ENCODE peak calls at places on chromosome 5, in eight cellular contexts. U is choroid plexus epithelial cell, I is fibroblast of the conjunctiva, R is Daoy, C is spleen, H is progenitor cell of endocrine pancreas, Y is Kasumi-1, P is iris pigment epithelial cell. O is an unnamed sample.

GRCh38 chr5:43396762-43397304 is 15.4 kb downstream of the CCL28 start:
- DNase-seq in Y (no peak), H (no peak), I (no peak), P (peak), U (peak), C (peak), R (no peak), O (no peak)

GRCh38 chr5:142245776-142246175 is 79.0 kb downstream of the SPRY4 start:
- DNase-seq in Y (no peak), I (no peak), R (peak), P (peak), U (no peak), H (no peak), C (no peak), O (no peak)

GRCh38 chr5:78533356-78533755 is 115.2 kb downstream of the LHFPL2 start:
- DNase-seq in U (peak), H (no peak), C (no peak), I (no peak), Y (peak), P (peak), R (peak), O (no peak)

GRCh38 chr5:75167345-75167744 is 69.3 kb downstream of the ANKRD31 start:
- DNase-seq in I (no peak), Y (peak), R (peak), H (no peak), C (no peak), P (peak), U (peak), O (no peak)

GRCh38 chr5:173941758-173942401 is 47.1 kb upstream of the C5orf47 start:
- DNase-seq in P (no peak), I (no peak), Y (no peak), C (no peak), U (no peak), H (no peak), R (no peak), O (no peak)

GRCh38 chr5:73944581-73944980 is 318.6 kb downstream of the ARHGEF28 start:
- DNase-seq in P (no peak), Y (no peak), R (no peak), H (no peak), C (no peak), U (no peak), I (no peak), O (no peak)

GRCh38 chr5:138817241-138817640 is 57.9 kb downstream of the LRRTM2 start:
- DNase-seq in Y (no peak), H (no peak), U (no peak), I (no peak), R (no peak), C (no peak), P (no peak), O (no peak)

GRCh38 chr5:111735829-111736228 is 21.2 kb downstream of the NREP start:
- DNase-seq in U (peak), P (peak), Y (no peak), C (no peak), H (no peak), R (peak), I (peak), O (no peak)

GRCh38 chr5:132313961-132314432 is 19.8 kb downstream of the SLC22A4 start:
- DNase-seq in P (no peak), Y (no peak), U (no peak), I (no peak), H (no peak), R (no peak), C (no peak), O (no peak)

GRCh38 chr5:73126381-73126780 is 6.0 kb downstream of the TMEM171 start:
- DNase-seq in C (no peak), I (no peak), H (no peak), Y (no peak), P (no peak), R (no peak), U (no peak), O (peak)

GRCh38 chr5:68319316-68320093 is 103.9 kb downstream of the PIK3R1 start:
- DNase-seq in I (no peak), H (no peak), U (peak), P (peak), R (peak), Y (no peak), C (no peak), O (no peak)

GRCh38 chr5:135192351-135192750 is 158.3 kb upstream of the PITX1 start:
- DNase-seq in I (no peak), U (no peak), Y (no peak), C (peak), R (no peak), H (no peak), P (no peak), O (no peak)

GRCh38 chr5:151682240-151682639 is 4.5 kb downstream of the SPARC start:
- DNase-seq in C (no peak), R (no peak), Y (no peak), H (no peak), I (no peak), P (peak), U (peak), O (no peak)

GRCh38 chr5:59173568-59173967 is 590.7 kb downstream of the RAB3C start:
- DNase-seq in H (no peak), R (no peak), C (no peak), P (peak), Y (peak), I (peak), U (peak), O (no peak)

GRCh38 chr5:136890431-136891148 is 525.2 kb upstream of the TRPC7 start:
- DNase-seq in I (no peak), R (no peak), H (no peak), C (no peak), P (no peak), U (no peak), Y (no peak), O (no peak)

GRCh38 chr5:158727108-158727507 is 372.6 kb downstream of the EBF1 start:
- DNase-seq in P (no peak), R (no peak), U (peak), I (no peak), H (no peak), C (no peak), Y (no peak), O (no peak)

GRCh38 chr5:66864240-66864884 is 268.2 kb downstream of the MAST4 start:
- DNase-seq in H (no peak), U (peak), I (no peak), Y (peak), C (no peak), R (peak), P (peak), O (peak)

GRCh38 chr5:150104550-150104870 is 18.2 kb upstream of the CSF1R start:
- DNase-seq in R (no peak), C (no peak), U (no peak), H (no peak), Y (no peak), I (no peak), P (no peak), O (no peak)

GRCh38 chr5:59588922-59589321 is 304.6 kb downstream of the PDE4D start:
- DNase-seq in Y (peak), P (peak), C (no peak), H (no peak), I (no peak), R (peak), U (peak), O (no peak)

GRCh38 chr5:145939532-145940065 is 3.2 kb downstream of the SH3RF2 start:
- DNase-seq in U (no peak), C (no peak), H (no peak), R (peak), I (no peak), P (no peak), Y (no peak), O (no peak)

GRCh38 chr5:8615142-8615858 is 746.4 kb downstream of the MTRR start:
- DNase-seq in I (no peak), Y (no peak), C (no peak), U (no peak), R (no peak), P (no peak), H (no peak), O (no peak)

GRCh38 chr5:55657443-55657842 is 54.7 kb downstream of the SLC38A9 start:
- DNase-seq in R (no peak), P (no peak), H (no peak), Y (no peak), U (no peak), C (no peak), I (no peak), O (peak)

GRCh38 chr5:11903614-11904269 is 504 bp downstream of the CTNND2 start:
- DNase-seq in R (peak), U (no peak), Y (no peak), C (peak), H (peak), I (no peak), P (peak), O (no peak)

GRCh38 chr5:154447074-154447725 is 1.4 kb downstream of the SAP30L start:
- DNase-seq in Y (no peak), R (no peak), U (no peak), C (no peak), H (no peak), P (no peak), I (no peak), O (no peak)

GRCh38 chr5:175680463-175680862 is 22.6 kb downstream of the HRH2 start:
- DNase-seq in C (peak), H (no peak), Y (no peak), I (no peak), U (no peak), R (no peak), P (no peak), O (no peak)

GRCh38 chr5:174355995-174356394 is 310.5 kb downstream of the NSG2 start:
- DNase-seq in I (no peak), P (no peak), C (no peak), U (no peak), H (no peak), R (no peak), Y (no peak), O (no peak)

GRCh38 chr5:81427566-81427965 is 33.6 kb upstream of the ACOT12 start:
- DNase-seq in P (peak), I (no peak), C (no peak), R (no peak), U (no peak), H (no peak), Y (no peak), O (no peak)

GRCh38 chr5:64532657-64533056 is 26.8 kb downstream of the RGS7BP start:
- DNase-seq in C (no peak), I (no peak), Y (no peak), P (no peak), U (no peak), R (no peak), H (no peak), O (no peak)